ENCODE peak calls at places on chromosomes 16 and 17, in seven cellular contexts. One of them, this sample, is unnamed.

GRCh38 chr16:86395477-86395876 is 114.8 kb upstream of the FOXF1 start:
- DNase-seq in MM.1S: no peak
- DNase-seq in fibroblast of villous mesenchyme: peak
- DNase-seq in neural crest cell: no peak
- DNase-seq in AG10803: peak
- DNase-seq in IMR-90: no peak
- DNase-seq in astrocyte of the spinal cord: no peak
- DNase-seq in this sample: no peak

GRCh38 chr16:89354325-89354724 is 136.0 kb downstream of the ANKRD11 start:
- DNase-seq in neural crest cell: no peak
- DNase-seq in AG10803: no peak
- DNase-seq in astrocyte of the spinal cord: no peak
- DNase-seq in MM.1S: no peak
- DNase-seq in IMR-90: no peak
- DNase-seq in fibroblast of villous mesenchyme: no peak
- DNase-seq in this sample: no peak

GRCh38 chr16:89194340-89195311 is 5.7 kb downstream of the SLC22A31 start:
- DNase-seq in MM.1S: no peak
- DNase-seq in astrocyte of the spinal cord: no peak
- DNase-seq in neural crest cell: no peak
- DNase-seq in fibroblast of villous mesenchyme: no peak
- DNase-seq in IMR-90: no peak
- DNase-seq in AG10803: no peak
- DNase-seq in this sample: no peak

GRCh38 chr17:48444531-48445247 is 14.7 kb upstream of the SKAP1 start:
- DNase-seq in fibroblast of villous mesenchyme: no peak
- DNase-seq in MM.1S: peak
- DNase-seq in astrocyte of the spinal cord: no peak
- DNase-seq in IMR-90: no peak
- DNase-seq in neural crest cell: no peak
- DNase-seq in AG10803: no peak
- DNase-seq in this sample: no peak

GRCh38 chr17:36602030-36602737 is 801 bp downstream of the MRM1 start:
- DNase-seq in fibroblast of villous mesenchyme: no peak
- DNase-seq in astrocyte of the spinal cord: no peak
- DNase-seq in IMR-90: peak
- DNase-seq in MM.1S: no peak
- DNase-seq in neural crest cell: no peak
- DNase-seq in AG10803: no peak
- DNase-seq in this sample: no peak

GRCh38 chr17:34246436-34246835 is 8.6 kb upstream of the CCL2 start:
- DNase-seq in AG10803: no peak
- DNase-seq in neural crest cell: no peak
- DNase-seq in fibroblast of villous mesenchyme: no peak
- DNase-seq in MM.1S: no peak
- DNase-seq in IMR-90: no peak
- DNase-seq in astrocyte of the spinal cord: no peak
- DNase-seq in this sample: no peak

GRCh38 chr17:14019186-14019956 is 49.9 kb upstream of the COX10 start:
- DNase-seq in AG10803: peak
- DNase-seq in astrocyte of the spinal cord: no peak
- DNase-seq in MM.1S: no peak
- DNase-seq in IMR-90: peak
- DNase-seq in neural crest cell: no peak
- DNase-seq in fibroblast of villous mesenchyme: peak
- DNase-seq in this sample: no peak

GRCh38 chr17:57782642-57783337 is 37.7 kb upstream of the CCDC182 start:
- DNase-seq in fibroblast of villous mesenchyme: no peak
- DNase-seq in AG10803: no peak
- DNase-seq in neural crest cell: no peak
- DNase-seq in IMR-90: no peak
- DNase-seq in MM.1S: no peak
- DNase-seq in astrocyte of the spinal cord: no peak
- DNase-seq in this sample: no peak

GRCh38 chr16:5025171-5025632 is 8.5 kb downstream of the NAGPA start:
- DNase-seq in astrocyte of the spinal cord: no peak
- DNase-seq in fibroblast of villous mesenchyme: no peak
- DNase-seq in IMR-90: no peak
- DNase-seq in AG10803: no peak
- DNase-seq in MM.1S: no peak
- DNase-seq in neural crest cell: peak
- DNase-seq in this sample: no peak

GRCh38 chr16:60001523-60001922 is 1267.4 kb upstream of the GOT2 start:
- DNase-seq in fibroblast of villous mesenchyme: no peak
- DNase-seq in MM.1S: no peak
- DNase-seq in IMR-90: no peak
- DNase-seq in AG10803: no peak
- DNase-seq in astrocyte of the spinal cord: no peak
- DNase-seq in neural crest cell: no peak
- DNase-seq in this sample: no peak

DNA sequence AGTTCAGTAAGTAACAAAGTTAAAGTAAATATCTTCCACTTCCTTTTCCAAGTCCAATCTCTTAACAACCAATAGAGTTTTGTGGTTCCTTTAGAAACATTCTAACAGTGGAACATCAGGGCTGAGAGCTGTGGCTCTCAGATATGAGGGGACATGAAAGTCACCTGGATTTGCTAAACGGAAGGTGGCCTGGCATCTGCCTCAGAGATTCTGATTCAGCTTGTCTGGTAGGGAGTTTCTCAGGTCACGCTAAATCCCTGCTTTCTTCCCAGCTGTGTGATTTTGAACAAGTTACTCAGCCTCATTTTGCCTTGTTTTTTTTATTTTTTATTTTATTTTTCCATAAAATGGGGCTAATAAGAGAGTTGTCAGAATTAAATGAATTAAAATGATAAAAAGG is 411.0 kb upstream of the CDH11 start:
- DNase-seq in AG10803: no peak
- DNase-seq in MM.1S: no peak
- DNase-seq in neural crest cell: no peak
- DNase-seq in IMR-90: no peak
- DNase-seq in astrocyte of the spinal cord: no peak
- DNase-seq in fibroblast of villous mesenchyme: no peak
- DNase-seq in this sample: no peak
- TF ChIP-seq CTCF in AG10803: no peak
- TF ChIP-seq CTCF in MM.1S: no peak
- TF ChIP-seq CTCF in neural crest cell: no peak
- TF ChIP-seq CTCF in IMR-90: no peak
- TF ChIP-seq CTCF in astrocyte of the spinal cord: no peak
- TF ChIP-seq CTCF in fibroblast of villous mesenchyme: no peak
- TF ChIP-seq CTCF in this sample: no peak

GRCh38 chr16:85173077-85173980 is 61.1 kb upstream of the CIBAR2 start:
- DNase-seq in astrocyte of the spinal cord: peak
- DNase-seq in neural crest cell: no peak
- DNase-seq in MM.1S: no peak
- DNase-seq in fibroblast of villous mesenchyme: peak
- DNase-seq in IMR-90: peak
- DNase-seq in AG10803: peak
- DNase-seq in this sample: no peak

GRCh38 chr16:85171004-85171808 is 58.9 kb upstream of the CIBAR2 start:
- DNase-seq in MM.1S: no peak
- DNase-seq in AG10803: no peak
- DNase-seq in fibroblast of villous mesenchyme: no peak
- DNase-seq in astrocyte of the spinal cord: no peak
- DNase-seq in neural crest cell: no peak
- DNase-seq in IMR-90: no peak
- DNase-seq in this sample: no peak

GRCh38 chr16:85173981-85174751 is 61.9 kb upstream of the CIBAR2 start:
- DNase-seq in fibroblast of villous mesenchyme: peak
- DNase-seq in IMR-90: peak
- DNase-seq in neural crest cell: no peak
- DNase-seq in MM.1S: no peak
- DNase-seq in AG10803: peak
- DNase-seq in astrocyte of the spinal cord: peak
- DNase-seq in this sample: no peak

GRCh38 chr16:85171809-85172464 is 59.7 kb upstream of the CIBAR2 start:
- DNase-seq in AG10803: peak
- DNase-seq in astrocyte of the spinal cord: no peak
- DNase-seq in fibroblast of villous mesenchyme: no peak
- DNase-seq in neural crest cell: no peak
- DNase-seq in MM.1S: no peak
- DNase-seq in IMR-90: no peak
- DNase-seq in this sample: no peak

GRCh38 chr16:85172465-85173071 is 60.3 kb upstream of the CIBAR2 start:
- DNase-seq in fibroblast of villous mesenchyme: peak
- DNase-seq in AG10803: peak
- DNase-seq in astrocyte of the spinal cord: no peak
- DNase-seq in IMR-90: peak
- DNase-seq in neural crest cell: no peak
- DNase-seq in MM.1S: no peak
- DNase-seq in this sample: no peak
- TF ChIP-seq CTCF in fibroblast of villous mesenchyme: peak
- TF ChIP-seq CTCF in AG10803: peak
- TF ChIP-seq CTCF in astrocyte of the spinal cord: peak
- TF ChIP-seq CTCF in IMR-90: peak
- TF ChIP-seq CTCF in neural crest cell: peak
- TF ChIP-seq CTCF in MM.1S: no peak
- TF ChIP-seq CTCF in this sample: peak

GRCh38 chr16:11497329-11497805 is 89.4 kb downstream of the LITAF start:
- DNase-seq in neural crest cell: peak
- DNase-seq in astrocyte of the spinal cord: peak
- DNase-seq in fibroblast of villous mesenchyme: peak
- DNase-seq in AG10803: peak
- DNase-seq in IMR-90: peak
- DNase-seq in MM.1S: peak
- DNase-seq in this sample: peak
- TF ChIP-seq CTCF in neural crest cell: peak
- TF ChIP-seq CTCF in astrocyte of the spinal cord: no peak
- TF ChIP-seq CTCF in fibroblast of villous mesenchyme: peak
- TF ChIP-seq CTCF in AG10803: no peak
- TF ChIP-seq CTCF in IMR-90: peak
- TF ChIP-seq CTCF in MM.1S: no peak
- TF ChIP-seq CTCF in this sample: peak

DNA sequence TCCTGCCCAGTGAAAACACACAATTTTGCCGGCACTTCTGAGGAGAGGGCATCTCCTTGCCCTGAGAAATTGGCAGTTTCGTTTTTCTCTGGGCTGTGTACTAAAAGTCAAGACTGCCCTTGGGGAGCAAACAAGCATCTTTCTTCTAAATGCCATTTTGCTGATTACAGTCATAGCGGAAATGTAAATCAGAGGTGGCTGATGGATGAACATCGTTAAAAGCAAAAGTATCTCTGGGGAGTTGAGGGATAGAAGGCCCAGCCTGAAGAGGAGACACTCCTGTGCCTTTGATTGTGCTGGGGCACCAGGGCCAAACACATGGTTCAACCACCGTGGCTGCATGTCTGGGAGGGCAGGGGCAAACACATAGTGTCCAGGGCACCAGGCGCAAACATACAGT is 49.8 kb downstream of the ABCC12 start:
- DNase-seq in MM.1S: no peak
- DNase-seq in AG10803: no peak
- DNase-seq in astrocyte of the spinal cord: no peak
- DNase-seq in neural crest cell: no peak
- DNase-seq in fibroblast of villous mesenchyme: no peak
- DNase-seq in IMR-90: no peak
- DNase-seq in this sample: no peak
- TF ChIP-seq CTCF in MM.1S: no peak
- TF ChIP-seq CTCF in AG10803: no peak
- TF ChIP-seq CTCF in astrocyte of the spinal cord: no peak
- TF ChIP-seq CTCF in neural crest cell: no peak
- TF ChIP-seq CTCF in fibroblast of villous mesenchyme: no peak
- TF ChIP-seq CTCF in IMR-90: no peak
- TF ChIP-seq CTCF in this sample: no peak

GRCh38 chr17:9219631-9220415 is 198.5 kb downstream of the NTN1 start:
- DNase-seq in astrocyte of the spinal cord: no peak
- DNase-seq in IMR-90: no peak
- DNase-seq in neural crest cell: no peak
- DNase-seq in MM.1S: no peak
- DNase-seq in fibroblast of villous mesenchyme: no peak
- DNase-seq in AG10803: no peak
- DNase-seq in this sample: no peak

GRCh38 chr17:9218068-9218635 is 196.8 kb downstream of the NTN1 start:
- DNase-seq in MM.1S: no peak
- DNase-seq in astrocyte of the spinal cord: no peak
- DNase-seq in AG10803: no peak
- DNase-seq in fibroblast of villous mesenchyme: no peak
- DNase-seq in IMR-90: no peak
- DNase-seq in neural crest cell: no peak
- DNase-seq in this sample: no peak

GRCh38 chr17:9221231-9222180 is 200.2 kb downstream of the NTN1 start:
- DNase-seq in IMR-90: no peak
- DNase-seq in neural crest cell: no peak
- DNase-seq in AG10803: no peak
- DNase-seq in MM.1S: no peak
- DNase-seq in astrocyte of the spinal cord: no peak
- DNase-seq in fibroblast of villous mesenchyme: no peak
- DNase-seq in this sample: no peak

GRCh38 chr17:9218911-9219310 is 197.6 kb downstream of the NTN1 start:
- DNase-seq in neural crest cell: no peak
- DNase-seq in astrocyte of the spinal cord: no peak
- DNase-seq in fibroblast of villous mesenchyme: no peak
- DNase-seq in AG10803: peak
- DNase-seq in MM.1S: no peak
- DNase-seq in IMR-90: no peak
- DNase-seq in this sample: no peak

GRCh38 chr17:9220466-9221230 is 199.3 kb downstream of the NTN1 start:
- DNase-seq in IMR-90: no peak
- DNase-seq in AG10803: no peak
- DNase-seq in fibroblast of villous mesenchyme: no peak
- DNase-seq in astrocyte of the spinal cord: no peak
- DNase-seq in MM.1S: no peak
- DNase-seq in neural crest cell: peak
- DNase-seq in this sample: no peak
- TF ChIP-seq CTCF in IMR-90: no peak
- TF ChIP-seq CTCF in AG10803: no peak
- TF ChIP-seq CTCF in fibroblast of villous mesenchyme: no peak
- TF ChIP-seq CTCF in astrocyte of the spinal cord: no peak
- TF ChIP-seq CTCF in MM.1S: no peak
- TF ChIP-seq CTCF in neural crest cell: no peak
- TF ChIP-seq CTCF in this sample: no peak

DNA sequence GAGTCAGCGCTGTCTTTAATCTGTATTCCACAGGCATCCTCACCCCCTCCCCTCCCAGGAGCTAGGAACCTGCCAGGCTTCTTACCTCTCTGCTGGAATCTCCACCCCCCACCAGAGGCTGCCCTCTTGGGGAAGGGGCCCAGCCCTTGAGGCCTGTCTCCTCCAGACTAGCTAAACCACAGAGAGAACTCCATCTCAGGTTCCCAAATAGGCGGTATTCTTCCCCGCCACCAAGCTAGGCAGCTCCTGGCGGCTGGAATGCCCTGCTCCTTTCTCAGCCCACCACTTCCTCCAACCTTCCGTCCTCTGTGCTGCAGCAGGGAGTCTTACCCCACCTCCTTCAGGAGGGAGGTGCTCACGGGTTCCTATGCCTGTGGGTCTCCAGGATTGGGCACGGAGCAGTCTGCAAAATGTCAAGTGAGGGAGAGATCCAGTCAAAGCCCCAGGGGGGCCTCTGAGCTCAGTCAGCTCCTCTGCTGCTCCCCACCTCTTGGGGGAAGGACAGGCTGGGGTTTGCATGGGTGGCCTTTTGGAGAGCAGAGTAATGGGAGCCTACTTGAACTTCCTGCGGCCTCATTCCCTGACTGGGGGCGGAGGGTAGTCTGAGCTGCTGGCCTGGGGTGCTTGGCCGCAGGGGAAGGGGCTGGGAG is 55.7 kb downstream of the SREBF1 start:
- DNase-seq in neural crest cell: peak
- DNase-seq in astrocyte of the spinal cord: peak
- DNase-seq in IMR-90: peak
- DNase-seq in MM.1S: no peak
- DNase-seq in AG10803: no peak
- DNase-seq in fibroblast of villous mesenchyme: peak
- DNase-seq in this sample: no peak
- TF ChIP-seq CTCF in neural crest cell: peak
- TF ChIP-seq CTCF in astrocyte of the spinal cord: peak
- TF ChIP-seq CTCF in IMR-90: peak
- TF ChIP-seq CTCF in MM.1S: no peak
- TF ChIP-seq CTCF in AG10803: peak
- TF ChIP-seq CTCF in fibroblast of villous mesenchyme: peak
- TF ChIP-seq CTCF in this sample: no peak

This sample was measured in tibial artery.